ENCODE peak calls at places on chromosome 18, in four cellular contexts. C, Y, J and V are unnamed samples.

GRCh38 chr18:70469916-70470315 is 181.1 kb downstream of the SOCS6 start:
- DNase-seq in Y (no peak), J (no peak), C (no peak), V (peak)

GRCh38 chr18:57698571-57699276 is 77.1 kb upstream of the NARS1 start:
- DNase-seq in Y (peak), J (peak), C (no peak), V (peak)

GRCh38 chr18:54558609-54559585 is 32.1 kb upstream of the DYNAP start:
- DNase-seq in C (no peak), J (peak), Y (peak), V (peak)

GRCh38 chr18:34929336-34929780 is 111.9 kb upstream of the MAPRE2 start:
- DNase-seq in Y (peak), C (no peak), J (peak), V (peak)

GRCh38 chr18:13217466-13217961 is 1.0 kb upstream of the LDLRAD4 start:
- DNase-seq in J (peak), C (peak), Y (peak), V (peak)

GRCh38 chr18:75507636-75508035 is 80.1 kb upstream of the SMIM21 start:
- DNase-seq in Y (no peak), C (no peak), J (peak), V (no peak)

GRCh38 chr18:23703057-23703986 is 14.1 kb downstream of the LAMA3 start:
- DNase-seq in C (no peak), J (peak), Y (peak), V (peak)

GRCh38 chr18:55419132-55419938 is 168.7 kb downstream of the TCF4 start:
- DNase-seq in Y (peak), J (peak), C (no peak), V (no peak)

GRCh38 chr18:7921938-7922587 is 354.9 kb downstream of the PTPRM start:
- DNase-seq in J (peak), Y (peak), C (no peak), V (no peak)

GRCh38 chr18:34592961-34593382 is 117.1 kb upstream of the DTNA start:
- DNase-seq in J (peak), Y (peak), C (peak), V (peak)

GRCh38 chr18:41818381-41819355 is 136.4 kb upstream of the PIK3C3 start:
- DNase-seq in C (no peak), Y (no peak), J (no peak), V (peak)

GRCh38 chr18:79403723-79404566 is 8.2 kb downstream of the NFATC1 start:
- DNase-seq in C (no peak), J (no peak), Y (no peak), V (no peak)

GRCh38 chr18:74604774-74605173 is 7.1 kb downstream of the ZNF407 start:
- DNase-seq in Y (peak), J (peak), C (no peak), V (no peak)

GRCh38 chr18:13982136-13982535 is 66.8 kb upstream of the MC2R start:
- DNase-seq in J (no peak), Y (no peak), C (peak), V (peak)

GRCh38 chr18:45081579-45082181 is 401.0 kb downstream of the SETBP1 start:
- DNase-seq in J (no peak), Y (no peak), C (no peak), V (peak)

GRCh38 chr18:23982154-23983071 is 32.1 kb upstream of the TTC39C start:
- DNase-seq in J (peak), Y (peak), C (no peak), V (no peak)

GRCh38 chr18:9109523-9109922 is 7.0 kb downstream of the NDUFV2 start:
- DNase-seq in J (peak), C (no peak), Y (peak), V (peak)

GRCh38 chr18:7626922-7627440 is 59.9 kb downstream of the PTPRM start:
- DNase-seq in J (peak), Y (peak), C (no peak), V (peak)

GRCh38 chr18:362914-363295 is 95.1 kb upstream of the THOC1 start:
- DNase-seq in J (no peak), Y (peak), C (no peak), V (no peak)

GRCh38 chr18:67199993-67200617 is 316.4 kb downstream of the DSEL start:
- DNase-seq in Y (peak), J (peak), C (peak), V (peak)

DNA sequence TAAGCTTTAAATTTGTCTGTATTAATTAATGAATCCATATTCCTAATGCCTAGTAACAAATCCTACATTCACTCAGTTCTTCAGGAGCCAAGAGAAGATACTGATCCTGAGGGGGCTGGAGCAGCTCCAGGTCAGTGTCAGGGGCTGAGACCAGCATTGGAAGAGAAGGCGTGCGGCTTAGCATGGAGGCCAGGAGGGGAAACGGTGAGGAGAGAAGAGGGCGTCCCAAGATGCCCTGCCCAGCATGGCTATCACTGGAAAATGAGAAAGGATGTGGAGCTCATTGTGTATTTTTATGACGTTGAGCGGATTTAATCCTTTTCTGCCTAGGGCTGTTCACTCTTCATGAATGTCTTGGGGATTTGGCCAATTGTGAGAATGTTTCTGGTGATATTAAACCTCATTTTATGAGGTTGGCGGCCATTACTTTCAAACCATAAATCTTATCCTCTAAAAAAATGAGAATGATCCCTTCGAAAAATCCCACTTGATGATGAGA is 131.7 kb downstream of the KCTD1 start:
- DNase-seq in Y (no peak), C (no peak), J (no peak), V (no peak)
- H2BK120ac ChIP-seq in Y (no peak), C (no peak), J (no peak), V (no peak)

GRCh38 chr18:49021433-49022129 is 70.8 kb upstream of the SMAD7 start:
- DNase-seq in J (peak), Y (peak), C (no peak), V (peak)
- H2BK120ac ChIP-seq in J (no peak), Y (no peak), C (peak), V (no peak)

DNA sequence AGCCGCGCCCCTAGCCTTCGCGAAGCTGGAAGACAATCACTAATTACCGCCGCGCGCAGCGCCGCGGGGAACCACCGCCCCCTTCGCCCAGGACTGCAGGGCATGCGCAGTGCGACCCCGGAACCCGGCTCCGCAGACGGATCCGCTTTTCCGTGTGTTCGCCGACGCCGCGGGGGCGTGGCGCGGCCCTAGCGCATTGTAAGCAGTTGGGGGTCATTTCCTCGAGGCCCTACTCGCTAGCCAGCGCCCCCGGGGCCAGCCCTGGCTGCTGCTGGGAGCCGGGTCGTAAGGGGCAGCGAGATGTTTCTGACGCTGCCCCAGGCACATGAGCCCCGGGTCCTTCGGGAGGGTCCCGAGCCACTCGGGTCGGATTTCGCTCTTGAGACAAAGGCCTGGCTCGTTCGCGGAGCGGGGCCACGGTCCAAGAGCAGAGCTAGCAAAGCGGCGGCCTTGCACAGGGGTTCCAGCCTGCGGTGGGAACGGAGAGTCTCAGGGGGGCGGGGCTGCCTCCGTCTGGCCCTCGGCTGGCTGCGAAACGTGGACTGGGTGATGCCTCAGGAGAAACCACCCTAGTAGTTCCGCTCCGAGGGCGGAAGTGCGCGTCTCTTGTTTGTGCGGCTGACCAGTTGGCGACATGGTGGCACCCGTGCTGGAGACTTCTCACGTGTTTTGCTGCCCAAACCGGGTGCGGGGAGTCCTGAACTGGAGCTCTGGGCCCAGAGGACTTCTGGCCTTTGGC is at the start of the genes ELP2 and SLC39A6:
- DNase-seq in J (peak), C (peak), Y (peak), V (peak)
- H2BK120ac ChIP-seq in J (peak), C (no peak), Y (peak), V (peak)

GRCh38 chr18:31103423-31103822 is 1.2 kb upstream of the DSC2 start:
- DNase-seq in Y (no peak), J (no peak), C (no peak), V (peak)

GRCh38 chr18:31101148-31102019 is 837 bp downstream of the DSC2 start:
- DNase-seq in C (peak), Y (peak), J (no peak), V (peak)

GRCh38 chr18:31100598-31101147 is 1.5 kb downstream of the DSC2 start:
- DNase-seq in C (peak), Y (peak), J (no peak), V (peak)

GRCh38 chr18:31102941-31103340 is 720 bp upstream of the DSC2 start:
- DNase-seq in Y (peak), C (no peak), J (no peak), V (peak)

DNA sequence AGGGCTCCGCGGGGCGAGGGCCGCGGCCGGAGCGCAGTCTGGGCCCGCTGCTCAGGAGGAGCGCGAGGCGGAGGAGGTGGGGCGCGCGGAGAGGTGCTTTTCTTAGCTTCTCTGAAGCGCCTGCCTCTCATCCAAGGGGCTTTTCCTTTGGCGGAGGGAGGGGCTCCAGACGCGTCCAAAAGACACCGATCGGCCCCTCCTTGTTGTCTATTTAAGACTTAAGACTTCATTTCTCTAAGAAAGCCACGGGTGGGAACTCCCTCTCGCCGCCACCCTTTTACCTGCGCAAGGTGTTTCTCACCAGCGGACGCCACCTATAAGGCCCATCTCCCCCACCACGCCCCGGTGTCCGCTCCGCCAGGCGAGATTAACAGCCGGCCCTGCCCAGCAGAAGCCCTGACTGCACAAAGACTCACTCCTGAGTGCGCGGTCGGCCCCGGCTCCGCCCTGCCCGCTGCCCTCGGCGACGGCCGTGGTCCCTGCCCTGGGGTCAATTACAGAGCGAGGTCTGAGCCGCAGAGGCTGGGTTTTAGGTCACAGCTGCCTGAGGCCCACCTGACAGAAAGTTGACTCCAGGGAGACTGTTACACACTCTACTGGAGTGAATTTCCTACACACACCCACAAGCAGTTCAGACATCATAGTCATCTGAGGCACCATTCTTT is at the start of gene DSC2:
- DNase-seq in J (no peak), Y (peak), C (peak), V (peak)
- H2BK120ac ChIP-seq in J (no peak), Y (peak), C (no peak), V (peak)

GRCh38 chr18:37550118-37550875 is 15.3 kb downstream of the CELF4 start:
- DNase-seq in C (no peak), Y (no peak), J (no peak), V (no peak)
- H2BK120ac ChIP-seq in C (no peak), Y (no peak), J (no peak), V (no peak)